ENCODE peak calls at places on chromosomes 6 and 20, in ten cellular contexts. T is activated T-cell treated with anti-CD3 and anti-CD28 coated beads for 24 hours, G is HFF-Myc, U is RPMI7951, F is posterior cingulate gyrus, C is amniotic stem cell, S is tibial artery, V is iris pigment epithelial cell, E is MV-4-11, J is EL. K is an unnamed sample.
A peak's percentile ranks its signal among the peaks of the same experiment; 100 is the strongest.

GRCh38 chr6:134956676-134957075 is 6.8 kb upstream of the ALDH8A1 start:
- DNase-seq in T (no peak), J (no peak), C (no peak), G (no peak), V (peak; percentile 31), E (no peak), U (no peak), S (no peak), F (no peak), K (no peak)

GRCh38 chr6:34512738-34513115 is 43.4 kb downstream of the SPDEF start:
- DNase-seq in E (no peak), U (no peak), T (no peak), S (no peak), C (no peak), J (no peak), F (no peak), V (no peak), G (no peak), K (no peak)

GRCh38 chr20:34553366-34553867 is 5.1 kb upstream of the MAP1LC3A start:
- DNase-seq in V (no peak), T (no peak), G (no peak), E (no peak), U (no peak), J (peak; percentile 16), S (no peak), C (no peak), F (no peak), K (no peak)

GRCh38 chr6:11011787-11012234 is 32.3 kb downstream of the ELOVL2 start:
- DNase-seq in F (no peak), E (no peak), S (no peak), G (no peak), V (no peak), J (no peak), T (no peak), U (no peak), C (no peak), K (no peak)

GRCh38 chr20:62258499-62259293 is 20.4 kb downstream of the OSBPL2 start:
- DNase-seq in G (no peak), V (peak; percentile 90), T (no peak), C (peak; percentile 5), F (no peak), E (no peak), U (peak; percentile 37), J (peak; percentile 73), S (no peak), K (peak; percentile 26)

GRCh38 chr6:17826301-17826700 is 119.6 kb upstream of the NUP153 start:
- DNase-seq in G (no peak), T (no peak), C (no peak), J (no peak), E (no peak), V (no peak), U (no peak), F (no peak), S (no peak), K (no peak)

GRCh38 chr6:12270551-12271228 is 19.5 kb upstream of the EDN1 start:
- DNase-seq in S (no peak), F (no peak), J (no peak), U (peak; percentile 50), E (no peak), C (no peak), V (no peak), T (no peak), G (no peak), K (no peak)

GRCh38 chr6:56420296-56420695 is 172.9 kb upstream of the COL21A1 start:
- DNase-seq in C (no peak), J (no peak), T (no peak), V (no peak), S (no peak), U (no peak), F (no peak), G (no peak), E (no peak), K (no peak)

GRCh38 chr6:91412532-91412931 is 825.7 kb upstream of the MAP3K7 start:
- DNase-seq in U (no peak), G (no peak), F (no peak), E (no peak), V (no peak), T (no peak), S (no peak), J (no peak), C (no peak), K (no peak)

GRCh38 chr6:109036588-109037320 is 57.9 kb downstream of the SESN1 start:
- DNase-seq in S (no peak), J (no peak), E (no peak), C (no peak), U (no peak), G (peak; percentile 17), F (no peak), T (no peak), V (no peak), K (no peak)

GRCh38 chr6:41373919-41374617 is 38.7 kb downstream of the NCR2 start:
- DNase-seq in J (peak; percentile 11), T (no peak), F (no peak), G (no peak), E (no peak), V (no peak), S (no peak), U (no peak), C (no peak), K (no peak)

GRCh38 chr6:106568518-106568917 is 60.8 kb downstream of the RTN4IP1 start:
- DNase-seq in C (no peak), J (peak; percentile 41), F (no peak), G (no peak), E (no peak), V (peak; percentile 29), T (no peak), S (no peak), U (no peak), K (no peak)

GRCh38 chr20:50817776-50818172 is 22.9 kb downstream of the BCAS4 start:
- DNase-seq in T (no peak), E (no peak), G (no peak), J (no peak), F (no peak), S (no peak), C (no peak), V (no peak), U (no peak), K (no peak)